ENCODE peak calls at places on chromosomes 5 and 9, in seven cellular contexts. Y, W, M, I, J, G and Z are unnamed samples.

GRCh38 chr9:131500939-131501541 is 1.7 kb upstream of the POMT1 start:
- DNase-seq in Y (no peak), G (peak; percentile 47), W (no peak), I (no peak), M (no peak), J (peak; percentile 81), Z (peak; percentile 42)

GRCh38 chr9:79975471-79976316 is 403.9 kb downstream of the TLE4 start:
- DNase-seq in Y (no peak), W (no peak), M (no peak), J (no peak), I (no peak), G (no peak), Z (no peak)

GRCh38 chr9:13688990-13689600 is 409.6 kb upstream of the MPDZ start:
- DNase-seq in W (no peak), Y (no peak), M (peak; percentile 11), G (peak; percentile 57), J (no peak), I (no peak), Z (no peak)

GRCh38 chr5:5418764-5419163 is 3.7 kb upstream of the ICE1 start:
- DNase-seq in M (no peak), I (no peak), G (no peak), Y (no peak), W (no peak), J (peak; percentile 96), Z (peak; percentile 10)

GRCh38 chr9:81559741-81560140 is 129.6 kb downstream of the TLE1 start:
- DNase-seq in I (no peak), M (no peak), W (no peak), Y (no peak), G (peak; percentile 92), J (no peak), Z (no peak)

GRCh38 chr5:59436364-59437158 is 457.0 kb downstream of the PDE4D start:
- DNase-seq in W (no peak), J (no peak), Y (no peak), G (no peak), M (no peak), I (no peak), Z (no peak)

GRCh38 chr9:7374966-7375650 is 424.5 kb downstream of the DMAC1 start:
- DNase-seq in G (no peak), M (no peak), Y (no peak), W (no peak), J (no peak), I (no peak), Z (no peak)

GRCh38 chr9:90906316-90907055 is 104.9 kb downstream of the SYK start:
- DNase-seq in Y (no peak), I (no peak), M (no peak), G (peak; percentile 28), W (no peak), J (no peak), Z (no peak)

GRCh38 chr9:109953300-109953699 is 173.3 kb downstream of the PALM2AKAP2 start:
- DNase-seq in W (no peak), I (no peak), Y (no peak), G (no peak), J (no peak), M (no peak), Z (no peak)

GRCh38 chr9:134644715-134645606 is 3.4 kb downstream of the COL5A1 start:
- DNase-seq in G (peak; percentile 100), I (peak; percentile 85), W (no peak), M (peak; percentile 46), J (no peak), Y (peak; percentile 93), Z (peak; percentile 7)

GRCh38 chr5:42912184-42912766 is 100.6 kb upstream of the SELENOP start:
- DNase-seq in J (peak; percentile 60), W (no peak), M (no peak), Y (no peak), I (no peak), G (peak; percentile 84), Z (no peak)

DNA sequence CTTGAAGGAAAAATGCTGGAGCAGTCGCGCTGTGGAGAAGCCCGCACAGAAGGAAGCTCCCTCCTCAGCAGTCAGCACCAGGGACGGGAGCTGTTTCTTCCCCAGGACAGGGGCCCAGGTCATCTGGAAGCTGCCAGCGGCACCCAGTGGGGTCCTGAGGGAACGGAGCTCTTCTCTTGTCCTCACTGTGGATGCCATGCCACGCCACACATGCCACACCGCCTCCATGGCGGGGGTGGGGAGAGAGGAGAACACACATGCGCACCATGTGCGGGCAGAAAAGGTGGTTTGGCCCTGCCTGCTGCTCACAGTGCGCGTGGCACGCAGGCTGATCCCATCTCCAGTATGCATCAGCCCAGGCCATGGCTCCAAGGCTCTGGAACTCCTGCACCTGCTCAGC is 41.7 kb upstream of the ZNF354B start:
- DNase-seq in I (no peak), Y (no peak), M (no peak), G (no peak), J (no peak), W (no peak), Z (no peak)
- H3K27ac ChIP-seq in I (no peak overlapping the region), Y (no peak overlapping the region), M (no peak overlapping the region), G (no peak overlapping the region), J (no peak overlapping the region), W (no peak overlapping the region), Z (no peak overlapping the region)

DNA sequence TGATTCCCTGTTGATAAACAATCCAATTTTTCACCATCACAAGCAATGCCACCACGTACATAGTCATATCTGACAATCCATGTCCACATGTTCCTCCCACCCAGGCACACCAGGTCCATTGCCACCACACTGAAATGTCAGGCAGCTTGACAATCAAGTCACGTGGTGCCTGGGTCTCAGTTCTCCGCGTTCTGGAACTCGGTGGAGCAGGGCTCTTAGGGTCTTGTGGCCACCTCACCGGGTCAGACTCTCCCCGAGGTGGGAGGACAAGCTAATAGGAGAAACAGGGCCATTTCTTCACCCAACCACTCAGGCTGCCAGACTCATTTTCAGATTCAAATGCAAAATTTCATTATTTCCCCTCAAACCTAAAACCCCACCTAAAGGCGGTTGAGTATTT is 200.5 kb upstream of the GAS1 start:
- DNase-seq in M (no peak), G (no peak), W (no peak), J (no peak), Y (no peak), I (no peak), Z (no peak)
- H3K4me3 ChIP-seq in M (peak overlapping the region; percentile 58), G (peak overlapping the region; percentile 51), W (no peak overlapping the region), J (no peak overlapping the region), Y (no peak overlapping the region), I (no peak overlapping the region), Z (no peak overlapping the region)

GRCh38 chr5:893711-894110 is 1.0 kb downstream of the TRIP13 start:
- DNase-seq in W (no peak), M (no peak), I (no peak), G (no peak), J (peak; percentile 94), Y (peak; percentile 48), Z (peak; percentile 14)
- H3K27ac ChIP-seq in W (no peak overlapping the region), M (no peak overlapping the region), I (no peak overlapping the region), G (no peak overlapping the region), J (peak overlapping the region; percentile 87), Y (no peak overlapping the region), Z (no peak overlapping the region)

GRCh38 chr9:77016111-77016525 is 3.3 kb upstream of the FOXB2 start:
- DNase-seq in J (no peak), G (no peak), Y (no peak), M (no peak), W (no peak), I (no peak), Z (no peak)
- H3K4me3 ChIP-seq in J (no peak overlapping the region), G (no peak overlapping the region), Y (no peak overlapping the region), M (no peak overlapping the region), W (no peak overlapping the region), I (no peak overlapping the region), Z (no peak overlapping the region)

GRCh38 chr9:114515528-114515927 is 10.3 kb upstream of the WHRN start:
- DNase-seq in I (peak; percentile 48), W (no peak), G (no peak), J (no peak), M (no peak), Y (no peak), Z (no peak)

GRCh38 chr9:114521846-114522245 is 16.6 kb upstream of the WHRN start:
- DNase-seq in J (no peak), G (no peak), W (no peak), M (no peak), I (no peak), Y (no peak), Z (no peak)

GRCh38 chr9:114518599-114519022 is 13.3 kb upstream of the WHRN start:
- DNase-seq in W (no peak), M (no peak), G (no peak), J (peak; percentile 78), Y (no peak), I (no peak), Z (peak; percentile 31)

GRCh38 chr9:114516913-114517312 is 11.6 kb upstream of the WHRN start:
- DNase-seq in W (no peak), Y (no peak), J (no peak), I (no peak), G (peak; percentile 22), M (no peak), Z (no peak)

GRCh38 chr9:114518120-114518519 is 12.8 kb upstream of the WHRN start:
- DNase-seq in I (no peak), G (no peak), M (no peak), W (no peak), Y (no peak), J (no peak), Z (no peak)
- H3K27ac ChIP-seq in I (no peak overlapping the region), G (no peak overlapping the region), M (no peak overlapping the region), W (no peak overlapping the region), Y (no peak overlapping the region), J (peak overlapping the region; percentile 74), Z (peak overlapping the region; percentile 11)

DNA sequence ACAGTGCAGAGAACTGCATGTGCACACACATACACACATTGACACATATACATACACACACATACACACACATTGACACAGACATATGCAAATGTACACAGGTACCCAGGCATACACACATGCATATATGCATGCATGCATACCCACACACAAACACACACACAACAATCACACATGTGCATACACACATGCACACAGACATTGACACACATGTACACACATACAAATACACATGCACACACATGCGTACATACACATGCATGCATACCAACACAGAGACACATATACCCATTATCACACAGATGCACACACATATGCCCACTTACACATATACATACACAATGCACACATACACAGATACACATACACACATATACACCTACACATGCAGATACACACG is 299.6 kb upstream of the ADCY2 start:
- DNase-seq in J (no peak), W (no peak), I (no peak), G (no peak), M (no peak), Y (no peak), Z (no peak)
- H3K4me3 ChIP-seq in J (no peak overlapping the region), W (no peak overlapping the region), I (no peak overlapping the region), G (no peak overlapping the region), M (no peak overlapping the region), Y (no peak overlapping the region), Z (no peak overlapping the region)

GRCh38 chr9:95732803-95733686 is 142.4 kb upstream of the ERCC6L2 start:
- DNase-seq in M (no peak), I (no peak), W (no peak), J (no peak), Y (no peak), G (peak; percentile 54), Z (no peak)
- H3K27ac ChIP-seq in M (no peak overlapping the region), I (no peak overlapping the region), W (no peak overlapping the region), J (no peak overlapping the region), Y (no peak overlapping the region), G (no peak overlapping the region), Z (no peak overlapping the region)